ENCODE peak calls at places on chromosome 16, in ten cellular contexts. Q, E, T, Z, I, P, O, J, W and D are unnamed samples.
A peak's percentile ranks its signal among the peaks of the same experiment; 100 is the strongest.

GRCh38 chr16:11087691-11088431 is 143.5 kb downstream of the CLEC16A start:
- DNase-seq in Q (no peak), P (no peak), J (no peak), E (no peak), T (no peak), I (no peak), O (peak; percentile 27), Z (no peak), W (no peak), D (no peak)

GRCh38 chr16:9868606-9869149 is 313.6 kb downstream of the GRIN2A start:
- DNase-seq in Z (no peak), I (no peak), J (no peak), O (no peak), T (no peak), Q (no peak), E (no peak), P (no peak), W (no peak), D (no peak)

GRCh38 chr16:49608801-49609200 is 235.2 kb downstream of the C16orf78 start:
- DNase-seq in T (peak; percentile 45), E (no peak), J (peak; percentile 53), I (no peak), O (no peak), P (peak; percentile 68), Q (no peak), Z (peak; percentile 66), W (no peak), D (no peak)

GRCh38 chr16:27177031-27177774 is 26.1 kb upstream of the KDM8 start:
- DNase-seq in P (no peak), O (no peak), J (no peak), E (no peak), W (no peak), Z (no peak), T (no peak), I (no peak), Q (no peak), D (no peak)

GRCh38 chr16:76345093-76345735 is 68.0 kb downstream of the CNTNAP4 start:
- DNase-seq in W (no peak), Z (peak; percentile 80), Q (no peak), T (no peak), J (no peak), P (peak; percentile 19), E (no peak), I (peak; percentile 33), O (no peak), D (no peak)

GRCh38 chr16:84047626-84048025 is 5.0 kb upstream of the SLC38A8 start:
- DNase-seq in Z (no peak), E (no peak), I (no peak), J (no peak), T (no peak), W (no peak), P (no peak), O (no peak), Q (no peak), D (no peak)

GRCh38 chr16:6946802-6947201 is 385.8 kb upstream of the RBFOX1 start:
- DNase-seq in T (no peak), I (no peak), O (no peak), Z (no peak), P (no peak), J (no peak), W (no peak), Q (no peak), E (no peak), D (no peak)

GRCh38 chr16:26981266-26981938 is 85.3 kb upstream of the C16orf82 start:
- DNase-seq in O (no peak), Z (no peak), J (no peak), E (no peak), T (no peak), W (no peak), Q (no peak), I (no peak), P (no peak), D (no peak)

GRCh38 chr16:67077871-67078270 is 31.9 kb upstream of the PHAF1 start:
- DNase-seq in Q (no peak), Z (no peak), J (no peak), O (no peak), E (no peak), I (no peak), P (no peak), W (no peak), T (no peak), D (no peak)

GRCh38 chr16:70570967-70571570 is 47.5 kb downstream of the SF3B3 start:
- DNase-seq in W (no peak), J (no peak), I (no peak), P (no peak), Q (no peak), Z (no peak), T (no peak), O (no peak), E (no peak), D (no peak)
- H3K4me3 ChIP-seq in W (no peak overlapping the region), J (no peak overlapping the region), I (no peak overlapping the region), P (no peak overlapping the region), Q (no peak overlapping the region), Z (no peak overlapping the region), T (no peak overlapping the region), O (no peak overlapping the region), E (no peak overlapping the region), D (no peak overlapping the region)

GRCh38 chr16:70703041-70703834 is 17.4 kb upstream of the MTSS2 start:
- DNase-seq in J (peak; percentile 55), W (no peak), E (no peak), T (peak; percentile 78), O (no peak), P (peak; percentile 85), Z (peak; percentile 83), Q (no peak), I (no peak), D (peak; percentile 67)
- TF ChIP-seq CTCF in J (no peak), W (no peak), E (no peak), T (peak; percentile 30), O (no peak), P (peak; percentile 48), Z (peak; percentile 30), Q (no peak), I (peak; percentile 17), D (peak; percentile 41)

GRCh38 chr16:25013049-25013448 is 2.1 kb downstream of the ARHGAP17 start:
- DNase-seq in O (no peak), E (no peak), Z (no peak), J (no peak), I (no peak), Q (no peak), W (no peak), T (no peak), P (no peak), D (no peak)
- H3K4me1 ChIP-seq in O (peaks cover 8% of the 10 kb centered on the region), E (peaks cover 43% of the 10 kb centered on the region), Z (peaks cover 54% of the 10 kb centered on the region), J (peaks cover 8% of the 10 kb centered on the region), I (peaks cover 70% of the 10 kb centered on the region), Q (peaks cover 49% of the 10 kb centered on the region), W (peaks cover 23% of the 10 kb centered on the region), T (no peaks in the 10 kb centered on the region), P (no peaks in the 10 kb centered on the region), D (peaks cover 6% of the 10 kb centered on the region)

GRCh38 chr16:73321942-73322341 is 274.0 kb upstream of the ZFHX3 start:
- DNase-seq in E (no peak), P (no peak), W (no peak), O (no peak), T (no peak), I (no peak), J (no peak), Z (no peak), Q (no peak), D (no peak)

GRCh38 chr16:73323880-73324279 is 276.0 kb upstream of the ZFHX3 start:
- DNase-seq in P (no peak), W (no peak), Z (no peak), T (no peak), O (no peak), Q (no peak), J (no peak), E (no peak), I (no peak), D (no peak)

GRCh38 chr16:73329363-73330306 is 281.7 kb upstream of the ZFHX3 start:
- DNase-seq in I (no peak), Q (no peak), E (no peak), P (peak; percentile 82), Z (no peak), T (no peak), W (peak; percentile 22), O (no peak), J (peak; percentile 51), D (no peak)

GRCh38 chr16:73326221-73326620 is 278.3 kb upstream of the ZFHX3 start:
- DNase-seq in I (no peak), Z (no peak), E (no peak), P (no peak), J (no peak), W (no peak), Q (no peak), T (no peak), O (no peak), D (no peak)

DNA sequence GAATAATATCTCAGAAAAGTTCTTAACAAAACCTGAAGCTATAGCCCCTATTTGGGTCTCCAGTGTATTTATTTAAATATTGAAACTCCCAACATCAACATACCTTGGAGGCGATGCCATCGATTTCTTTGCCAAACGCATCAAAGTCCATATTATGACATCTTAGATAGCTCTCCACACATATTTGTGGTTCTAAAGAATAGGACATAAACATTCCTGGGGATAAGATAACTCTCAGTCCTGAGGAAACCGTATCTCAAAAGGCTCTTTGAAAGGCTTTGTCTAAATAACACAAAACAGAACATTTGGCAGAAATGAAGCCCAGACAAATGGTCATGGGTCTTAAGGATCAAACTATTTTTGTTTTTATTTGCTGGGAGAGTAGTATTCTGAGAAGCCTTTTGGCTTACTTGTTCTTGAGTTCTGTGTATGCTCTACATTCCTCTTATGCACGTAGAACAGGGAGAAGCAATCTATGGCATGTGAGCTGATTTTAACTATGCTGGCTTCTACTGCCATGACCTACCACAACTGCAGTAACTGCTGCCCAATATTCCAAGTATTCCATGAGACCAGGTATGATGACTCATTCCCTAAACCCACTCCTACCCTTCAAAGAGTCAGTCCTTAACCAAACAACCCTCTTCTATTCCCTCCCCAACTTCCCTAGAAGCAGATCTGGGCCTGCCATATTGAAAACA is 279.0 kb upstream of the ZFHX3 start:
- DNase-seq in Z (no peak), E (no peak), P (no peak), Q (no peak), J (no peak), T (no peak), I (no peak), W (no peak), O (no peak), D (no peak)
- H3K4me3 ChIP-seq in Z (no peak overlapping the region), E (no peak overlapping the region), P (no peak overlapping the region), Q (no peak overlapping the region), J (no peak overlapping the region), T (no peak overlapping the region), I (no peak overlapping the region), W (no peak overlapping the region), O (no peak overlapping the region), D (no peak overlapping the region)